ENCODE peak calls at places on chromosomes 3 and 15, in five cellular contexts. O is GM23338, H is upper lobe of left lung, L is PC-3, X is HCT116. T is an unnamed sample.

GRCh38 chr3:128489860-128490649 is 2.9 kb downstream of the GATA2 start:
- DNase-seq in O (peak), H (peak), L (peak), X (no peak), T (no peak)

GRCh38 chr3:134008630-134009156 is 21.0 kb downstream of the SLCO2A1 start:
- DNase-seq in L (peak), H (no peak), X (peak), O (no peak), T (peak)

GRCh38 chr3:86949850-86950249 is 41.1 kb downstream of the VGLL3 start:
- DNase-seq in L (no peak), X (no peak), H (no peak), O (no peak), T (no peak)

GRCh38 chr3:17412950-17413530 is 329.4 kb downstream of the TBC1D5 start:
- DNase-seq in O (peak), H (no peak), L (peak), X (peak), T (no peak)

GRCh38 chr3:25171118-25171912 is 256.7 kb upstream of the RARB start:
- DNase-seq in X (no peak), O (no peak), H (no peak), L (no peak), T (no peak)

GRCh38 chr3:65761890-65762605 is 276.7 kb downstream of the MAGI1 start:
- DNase-seq in L (no peak), X (no peak), O (peak), H (no peak), T (no peak)

GRCh38 chr3:195076981-195077610 is 193.9 kb downstream of the XXYLT1 start:
- DNase-seq in X (no peak), O (no peak), H (no peak), L (no peak), T (no peak)

GRCh38 chr3:135148431-135148830 is 353.4 kb downstream of the EPHB1 start:
- DNase-seq in X (no peak), H (no peak), L (no peak), O (no peak), T (no peak)

GRCh38 chr3:16600771-16601538 is 4.3 kb downstream of the DAZL start:
- DNase-seq in H (no peak), O (peak), L (peak), X (peak), T (peak)

GRCh38 chr3:30167511-30168135 is 438.8 kb upstream of the TGFBR2 start:
- DNase-seq in O (no peak), X (peak), H (no peak), L (no peak), T (no peak)

GRCh38 chr15:71054286-71054952 is 60.9 kb upstream of the THSD4 start:
- DNase-seq in H (no peak), O (no peak), L (peak), X (no peak), T (no peak)

GRCh38 chr3:39126532-39127071 is 19.1 kb downstream of the TTC21A start:
- DNase-seq in H (no peak), L (peak), X (no peak), O (peak), T (peak)

GRCh38 chr3:150871192-150871591 is 34.0 kb downstream of the MINDY4B start:
- DNase-seq in X (no peak), O (no peak), L (peak), H (no peak), T (no peak)

GRCh38 chr3:120182613-120183524 is 88.6 kb upstream of the GSK3B start:
- DNase-seq in L (peak), O (peak), X (peak), H (no peak), T (peak)

GRCh38 chr3:54138937-54139547 is 16.7 kb downstream of the CACNA2D3 start:
- DNase-seq in L (no peak), O (no peak), X (no peak), H (peak), T (no peak)

GRCh38 chr3:901953-902778 is 190.7 kb upstream of the CNTN6 start:
- DNase-seq in L (peak), O (peak), X (no peak), H (no peak), T (no peak)

GRCh38 chr3:37129871-37130270 is 44.5 kb downstream of the LRRFIP2 start:
- DNase-seq in H (no peak), L (peak), O (no peak), X (no peak), T (peak)

GRCh38 chr3:157113832-157114505 is 46.0 kb downstream of the CCNL1 start:
- DNase-seq in X (no peak), O (peak), H (no peak), L (no peak), T (no peak)

GRCh38 chr3:144187531-144188230 is 216.1 kb downstream of the DIPK2A start:
- DNase-seq in L (peak), X (no peak), O (no peak), H (no peak), T (no peak)

GRCh38 chr3:119969759-119970158 is 124.5 kb downstream of the GSK3B start:
- DNase-seq in O (no peak), L (no peak), X (no peak), H (no peak), T (no peak)

GRCh38 chr3:98986073-98986472 is 84.6 kb upstream of the DCBLD2 start:
- DNase-seq in H (no peak), O (peak), X (peak), L (peak), T (peak)

DNA sequence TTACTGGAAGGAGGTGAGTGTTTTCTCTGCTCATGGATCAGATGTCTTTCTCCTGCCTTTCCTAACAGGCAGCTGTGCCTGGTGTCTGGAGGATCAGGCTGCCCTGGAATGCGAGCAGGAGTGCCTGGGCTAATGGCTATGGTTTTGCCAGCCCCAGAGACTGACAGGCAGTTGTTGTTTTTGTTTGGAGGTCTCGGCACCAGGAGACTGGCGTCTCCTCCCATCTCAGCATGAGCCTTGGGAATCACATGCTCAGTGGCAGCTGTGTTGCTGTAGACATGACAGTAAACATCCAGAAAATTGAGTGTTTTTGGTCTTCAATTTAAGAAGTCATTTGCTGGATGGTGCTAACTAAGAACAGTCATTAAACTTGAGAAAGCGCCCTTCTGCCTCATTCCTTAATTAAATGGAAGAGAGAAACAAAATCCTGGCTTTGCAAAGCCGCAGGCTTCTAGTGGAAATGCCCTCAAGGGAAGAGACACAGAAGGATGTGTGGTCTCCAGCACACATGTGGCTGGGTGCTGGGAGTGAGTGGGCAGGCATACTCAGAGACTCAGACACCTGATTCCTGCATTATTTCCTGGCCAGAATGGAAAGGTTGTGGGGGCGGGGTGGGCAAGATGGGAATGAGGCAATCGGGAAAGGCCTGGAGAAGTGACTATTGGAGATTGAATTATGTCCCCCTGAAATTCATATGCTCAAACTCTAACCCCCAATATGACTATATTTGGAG is 97.0 kb upstream of the NMNAT3 start:
- DNase-seq in O (peak), X (no peak), H (no peak), L (no peak), T (peak)
- H3K27ac ChIP-seq in O (no peak), X (no peak), H (no peak), L (no peak), T (no peak)

GRCh38 chr3:2099028-2099671 is 484 bp downstream of the CNTN4 start:
- DNase-seq in L (no peak), X (no peak), H (peak), O (peak), T (no peak)

GRCh38 chr3:2096196-2096595 is 2.5 kb upstream of the CNTN4 start:
- DNase-seq in O (no peak), L (no peak), X (no peak), H (no peak), T (no peak)

GRCh38 chr3:2099779-2100191 is 1.1 kb downstream of the CNTN4 start:
- DNase-seq in L (no peak), H (peak), O (peak), X (no peak), T (no peak)

GRCh38 chr3:2097641-2098191 is 950 bp upstream of the CNTN4 start:
- DNase-seq in H (no peak), L (no peak), O (peak), X (no peak), T (no peak)

GRCh38 chr3:2098398-2099027 is at the start of gene CNTN4:
- DNase-seq in O (peak), L (no peak), H (peak), X (no peak), T (no peak)
- H3K4me3 ChIP-seq in O (peak), L (no peak), H (peak), X (no peak), T (no peak)

DNA sequence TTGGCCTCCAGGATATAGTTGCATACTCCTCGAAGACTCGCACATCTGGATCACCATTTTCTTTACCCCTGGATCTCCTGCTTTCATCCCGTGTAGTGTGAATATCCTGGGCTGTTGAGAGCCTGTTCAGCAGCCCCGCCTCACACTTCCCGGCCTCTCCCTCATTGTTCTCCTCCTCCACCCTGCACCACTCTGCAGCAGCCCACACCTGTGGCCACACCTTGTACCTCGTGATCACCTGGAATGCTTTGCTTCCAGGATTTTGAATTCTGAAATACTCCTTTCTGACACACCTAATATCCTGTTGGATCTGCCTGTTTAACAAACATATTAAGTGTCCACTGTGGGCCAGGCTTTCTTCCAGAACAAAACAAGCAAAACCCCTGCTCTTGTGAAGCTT is 14.4 kb downstream of the ABHD17C start:
- DNase-seq in X (no peak), H (no peak), L (peak), O (no peak), T (no peak)
- H3K27ac ChIP-seq in X (no peak), H (peak), L (peak), O (no peak), T (no peak)

DNA sequence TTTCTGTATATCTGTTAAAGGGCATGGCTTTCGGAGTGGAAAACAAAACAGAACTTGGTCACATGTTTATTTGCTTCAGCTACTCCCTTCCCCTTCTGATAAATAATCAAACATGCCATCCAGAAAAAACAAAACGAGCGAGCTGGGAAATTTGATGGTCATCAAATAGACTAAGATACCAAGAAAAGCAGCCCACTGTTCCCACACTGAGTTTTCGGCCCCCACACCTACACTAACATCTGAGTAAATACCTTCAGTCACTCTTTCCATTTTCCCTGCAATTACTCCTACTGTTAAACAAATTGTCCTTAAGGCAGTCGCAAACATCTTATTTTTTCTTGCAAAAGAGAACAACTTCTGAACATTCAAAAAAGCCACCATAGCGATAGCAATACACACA is 454.6 kb downstream of the FOXP1 start:
- DNase-seq in H (no peak), O (no peak), L (no peak), X (no peak), T (no peak)
- H3K4me3 ChIP-seq in H (peak), O (no peak), L (peak), X (no peak), T (peak)

DNA sequence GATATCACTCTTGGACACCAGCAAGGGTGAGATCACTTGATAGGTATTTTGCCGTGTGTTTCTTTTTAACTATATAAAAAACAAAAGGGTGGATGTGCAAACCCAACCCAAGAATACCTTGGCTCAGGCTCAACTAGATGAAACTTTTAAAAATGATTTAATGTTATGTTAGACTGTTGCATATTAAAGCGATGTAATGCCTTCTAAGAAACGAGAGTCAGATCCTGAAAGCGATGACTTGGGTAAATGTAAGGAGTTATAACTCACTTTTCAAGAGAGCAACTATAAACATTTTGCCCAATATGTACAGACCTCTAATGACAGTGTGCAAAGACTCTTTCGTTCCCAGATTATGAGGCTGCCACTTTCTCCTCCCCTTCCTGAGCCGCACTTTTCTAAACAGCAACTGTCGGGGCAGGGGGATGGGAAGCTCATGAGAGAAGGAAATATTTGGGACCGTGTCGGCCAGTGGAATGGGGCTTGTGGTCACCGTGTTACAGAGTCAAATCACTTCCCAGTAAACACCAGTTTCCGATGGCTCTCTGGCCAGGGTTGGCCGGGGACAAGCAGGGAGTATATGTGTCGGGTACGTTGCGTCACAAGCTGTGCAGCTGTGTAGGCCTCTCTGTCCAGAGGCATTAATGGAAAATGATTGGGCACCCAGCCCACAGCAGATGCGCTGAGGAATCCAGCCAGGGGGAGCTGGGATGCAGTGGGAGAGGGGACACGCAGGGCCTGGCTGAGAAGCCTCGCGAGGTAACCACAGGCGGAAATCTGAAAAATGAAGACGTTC is 16.0 kb upstream of the ALDH1A3 start:
- DNase-seq in O (no peak), X (no peak), H (no peak), L (no peak), T (peak)
- H3K27ac ChIP-seq in O (no peak), X (no peak), H (no peak), L (no peak), T (no peak)

GRCh38 chr15:76059320-76060097 is at the start of gene TMEM266:
- DNase-seq in X (no peak), L (peak), H (peak), O (peak), T (no peak)

GRCh38 chr15:76056931-76057330 is 2.9 kb upstream of the TMEM266 start:
- DNase-seq in O (no peak), X (no peak), H (no peak), L (peak), T (no peak)

GRCh38 chr15:76058714-76059319 is 968 bp upstream of the TMEM266 start:
- DNase-seq in H (no peak), O (peak), L (peak), X (no peak), T (peak)

GRCh38 chr15:76060098-76060989 is 559 bp downstream of the TMEM266 start:
- DNase-seq in X (no peak), O (no peak), L (no peak), H (no peak), T (peak)

DNA sequence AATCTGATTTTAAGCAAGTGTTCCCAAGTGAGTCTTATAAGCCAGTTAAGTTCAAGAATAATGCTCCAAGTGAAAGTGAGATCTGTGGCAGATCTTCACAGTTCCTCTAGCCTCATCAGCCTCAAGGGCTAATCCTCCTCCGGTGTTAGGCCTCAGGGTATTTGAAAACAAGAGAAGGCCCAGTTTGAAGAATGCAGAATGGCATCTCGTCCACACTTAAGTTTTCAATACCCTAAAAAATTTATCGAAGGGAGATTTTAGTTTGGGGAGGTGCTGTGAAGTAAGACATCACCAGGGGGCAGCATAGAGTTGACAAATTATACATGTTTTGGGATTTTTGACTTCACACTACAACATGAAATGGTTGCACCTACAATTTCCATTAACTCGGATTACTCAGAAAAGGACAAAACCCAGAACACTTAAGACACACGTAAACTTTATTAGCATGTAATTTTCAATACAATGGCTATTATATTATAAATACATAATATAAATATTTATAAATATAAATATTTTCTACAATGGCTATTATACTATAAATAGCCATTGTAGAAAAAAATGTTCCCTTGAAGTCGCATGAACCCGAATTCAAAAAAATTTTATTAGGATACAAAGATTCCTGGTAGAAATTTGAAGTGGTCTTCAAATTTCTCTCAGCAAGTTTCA is 2.3 kb upstream of the TMEM266 start:
- DNase-seq in X (no peak), H (no peak), L (peak), O (peak), T (no peak)
- H3K4me3 ChIP-seq in X (peak), H (no peak), L (peak), O (no peak), T (no peak)

DNA sequence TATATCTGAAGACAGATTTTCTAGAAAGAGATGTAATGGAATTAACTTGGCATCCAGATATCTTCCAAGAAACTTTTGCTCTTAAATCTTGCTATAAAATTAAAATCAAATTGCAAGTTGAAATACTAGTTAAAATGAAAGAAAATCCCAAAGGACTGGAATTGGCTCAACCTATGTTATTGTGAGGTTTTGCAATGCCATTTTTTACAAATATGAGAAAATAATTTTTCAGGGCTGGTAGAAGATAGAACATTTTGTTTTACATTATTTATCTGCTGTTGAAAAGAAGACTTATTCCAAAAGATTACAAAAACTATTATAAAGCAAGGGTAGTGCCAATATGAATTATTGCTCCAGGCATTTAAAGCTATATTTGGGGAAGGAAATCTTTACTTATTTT is 92.2 kb upstream of the AGTR1 start:
- DNase-seq in H (no peak), X (no peak), L (no peak), O (no peak), T (no peak)
- H3K27ac ChIP-seq in H (no peak), X (no peak), L (no peak), O (no peak), T (no peak)

GRCh38 chr3:4504340-4505261 is 11.5 kb downstream of the ITPR1 start:
- DNase-seq in H (no peak), L (peak), O (no peak), X (no peak), T (no peak)
- H3K4me3 ChIP-seq in H (no peak), L (no peak), O (no peak), X (no peak), T (no peak)

T was measured in SJSA1.